ENCODE peak calls at places on chromosomes 4 and X, in six cellular contexts. One of them, this sample, is unnamed.
A peak's percentile ranks its signal among the peaks of the same experiment; 100 is the strongest.

GRCh38 chrX:41720125-41720780 is 3.7 kb upstream of the GPR82 start:
- DNase-seq in hepatocyte: no peak
- DNase-seq in foreskin fibroblast: no peak
- DNase-seq in cardiac muscle cell: peak; percentile 21
- DNase-seq in IMR-90: peak; percentile 41
- DNase-seq in adipocyte: peak; percentile 2
- DNase-seq in this sample: peak; percentile 37

GRCh38 chr4:118732591-118733330 is 47.6 kb downstream of the METTL14 start:
- DNase-seq in hepatocyte: no peak
- DNase-seq in foreskin fibroblast: peak; percentile 69
- DNase-seq in cardiac muscle cell: no peak
- DNase-seq in IMR-90: peak; percentile 58
- DNase-seq in adipocyte: peak; percentile 81
- DNase-seq in this sample: no peak

GRCh38 chrX:86507337-86507736 is 359.1 kb downstream of the DACH2 start:
- DNase-seq in hepatocyte: no peak
- DNase-seq in foreskin fibroblast: no peak
- DNase-seq in cardiac muscle cell: no peak
- DNase-seq in IMR-90: no peak
- DNase-seq in adipocyte: no peak
- DNase-seq in this sample: no peak

GRCh38 chrX:134880866-134881265 is 109.9 kb upstream of the SMIM10 start:
- DNase-seq in hepatocyte: no peak
- DNase-seq in foreskin fibroblast: no peak
- DNase-seq in cardiac muscle cell: peak; percentile 67
- DNase-seq in IMR-90: peak; percentile 52
- DNase-seq in adipocyte: peak; percentile 24
- DNase-seq in this sample: no peak

GRCh38 chr4:181258569-181258968 is 984.6 kb upstream of the TENM3 start:
- DNase-seq in hepatocyte: no peak
- DNase-seq in foreskin fibroblast: no peak
- DNase-seq in cardiac muscle cell: no peak
- DNase-seq in IMR-90: no peak
- DNase-seq in adipocyte: no peak
- DNase-seq in this sample: no peak

GRCh38 chr4:17480530-17480929 is 31.4 kb downstream of the QDPR start:
- DNase-seq in hepatocyte: no peak
- DNase-seq in foreskin fibroblast: no peak
- DNase-seq in cardiac muscle cell: no peak
- DNase-seq in IMR-90: no peak
- DNase-seq in adipocyte: no peak
- DNase-seq in this sample: no peak

GRCh38 chrX:15863944-15864491 is 9.4 kb upstream of the AP1S2 start:
- DNase-seq in hepatocyte: no peak
- DNase-seq in foreskin fibroblast: no peak
- DNase-seq in cardiac muscle cell: no peak
- DNase-seq in IMR-90: no peak
- DNase-seq in adipocyte: no peak
- DNase-seq in this sample: no peak

GRCh38 chrX:63657821-63658220 is 127.2 kb downstream of the ARHGEF9 start:
- DNase-seq in hepatocyte: no peak
- DNase-seq in foreskin fibroblast: peak; percentile 54
- DNase-seq in cardiac muscle cell: peak; percentile 86
- DNase-seq in IMR-90: peak; percentile 78
- DNase-seq in adipocyte: peak; percentile 63
- DNase-seq in this sample: no peak

DNA sequence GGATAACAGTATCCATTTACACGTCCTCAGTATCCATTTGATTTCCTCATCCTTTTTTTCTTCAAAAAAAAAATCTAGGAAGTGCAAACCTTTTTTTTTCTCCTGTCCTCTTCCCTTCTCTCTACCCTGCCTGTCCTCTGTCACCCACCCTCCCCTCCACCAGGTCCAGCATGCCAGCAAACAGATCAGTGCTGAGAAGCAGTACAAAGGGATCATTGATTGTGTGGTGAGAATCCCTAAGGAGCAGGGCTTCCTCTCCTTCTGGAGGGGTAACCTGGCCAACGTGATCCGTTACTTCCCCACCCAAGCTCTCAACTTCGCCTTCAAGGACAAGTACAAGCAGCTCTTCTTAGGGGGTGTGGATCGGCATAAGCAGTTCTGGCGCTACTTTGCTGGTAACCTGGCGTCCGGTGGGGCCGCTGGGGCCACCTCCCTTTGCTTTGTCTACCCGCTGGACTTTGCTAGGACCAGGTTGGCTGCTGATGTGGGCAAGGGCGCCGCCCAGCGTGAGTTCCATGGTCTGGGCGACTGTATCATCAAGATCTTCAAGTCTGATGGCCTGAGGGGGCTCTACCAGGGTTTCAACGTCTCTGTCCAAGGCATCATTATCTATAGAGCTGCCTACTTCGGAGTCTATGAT is 1.7 kb downstream of the SLC25A4 start:
- DNase-seq in hepatocyte: no peak
- DNase-seq in foreskin fibroblast: no peak
- DNase-seq in cardiac muscle cell: no peak
- DNase-seq in IMR-90: no peak
- DNase-seq in adipocyte: no peak
- DNase-seq in this sample: no peak
- H3K4me3 ChIP-seq in hepatocyte: no peak overlapping the region
- H3K4me3 ChIP-seq in foreskin fibroblast: no peak overlapping the region
- H3K4me3 ChIP-seq in cardiac muscle cell: peak overlapping the region; percentile 92
- H3K4me3 ChIP-seq in IMR-90: no peak overlapping the region
- H3K4me3 ChIP-seq in adipocyte: no peak overlapping the region
- H3K4me3 ChIP-seq in this sample: no peak overlapping the region

GRCh38 chr4:1195109-1195671 is 22.8 kb upstream of the SPON2 start:
- DNase-seq in hepatocyte: peak; percentile 3
- DNase-seq in foreskin fibroblast: no peak
- DNase-seq in cardiac muscle cell: no peak
- DNase-seq in IMR-90: no peak
- DNase-seq in adipocyte: no peak
- DNase-seq in this sample: no peak
- H3K4me3 ChIP-seq in hepatocyte: no peak overlapping the region
- H3K4me3 ChIP-seq in foreskin fibroblast: no peak overlapping the region
- H3K4me3 ChIP-seq in cardiac muscle cell: no peak overlapping the region
- H3K4me3 ChIP-seq in IMR-90: no peak overlapping the region
- H3K4me3 ChIP-seq in adipocyte: no peak overlapping the region
- H3K4me3 ChIP-seq in this sample: no peak overlapping the region

GRCh38 chr4:78313754-78314120 is 237.8 kb upstream of the ANXA3 start:
- DNase-seq in hepatocyte: no peak
- DNase-seq in foreskin fibroblast: no peak
- DNase-seq in cardiac muscle cell: no peak
- DNase-seq in IMR-90: no peak
- DNase-seq in adipocyte: no peak
- DNase-seq in this sample: no peak
- H3K4me3 ChIP-seq in hepatocyte: no peak overlapping the region
- H3K4me3 ChIP-seq in foreskin fibroblast: no peak overlapping the region
- H3K4me3 ChIP-seq in cardiac muscle cell: no peak overlapping the region
- H3K4me3 ChIP-seq in IMR-90: no peak overlapping the region
- H3K4me3 ChIP-seq in adipocyte: no peak overlapping the region
- H3K4me3 ChIP-seq in this sample: no peak overlapping the region

DNA sequence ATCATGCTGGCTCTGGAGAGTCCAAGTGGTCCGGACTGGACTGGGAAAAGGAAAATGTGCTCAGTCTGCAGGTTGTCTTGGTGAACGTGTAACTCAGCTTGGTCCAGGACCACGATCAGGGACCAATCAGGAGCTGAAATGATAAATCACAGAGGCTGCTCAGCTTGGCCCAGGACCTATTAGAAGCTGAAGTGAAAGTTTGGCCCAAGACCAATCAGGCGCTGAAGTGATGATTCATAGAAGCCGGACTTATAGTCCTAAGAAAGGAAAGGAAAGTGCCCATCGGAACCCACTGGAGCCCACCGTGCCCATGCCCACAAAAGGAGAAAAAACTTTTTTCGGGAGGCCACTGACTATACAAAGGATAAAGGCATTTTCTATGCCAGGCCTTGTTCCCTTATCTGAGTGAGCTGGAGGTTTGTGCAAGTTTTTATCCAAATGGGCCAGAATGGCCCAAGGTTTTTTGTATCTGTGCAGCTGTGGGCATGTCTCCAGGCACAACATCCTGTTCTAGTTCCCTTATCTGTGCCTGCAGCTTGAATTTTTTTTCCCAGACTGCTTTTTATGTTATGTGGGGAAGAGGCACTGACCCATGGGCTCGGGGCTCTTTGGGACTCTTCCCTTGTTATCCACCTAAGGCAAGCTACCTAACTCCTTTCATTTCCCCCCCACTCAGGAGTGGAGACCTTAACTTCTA is 194.4 kb downstream of the FAM133A start:
- DNase-seq in hepatocyte: no peak
- DNase-seq in foreskin fibroblast: no peak
- DNase-seq in cardiac muscle cell: peak; percentile 9
- DNase-seq in IMR-90: no peak
- DNase-seq in adipocyte: no peak
- DNase-seq in this sample: no peak
- H3K4me3 ChIP-seq in hepatocyte: no peak overlapping the region
- H3K4me3 ChIP-seq in foreskin fibroblast: no peak overlapping the region
- H3K4me3 ChIP-seq in cardiac muscle cell: no peak overlapping the region
- H3K4me3 ChIP-seq in IMR-90: no peak overlapping the region
- H3K4me3 ChIP-seq in adipocyte: no peak overlapping the region
- H3K4me3 ChIP-seq in this sample: no peak overlapping the region

DNA sequence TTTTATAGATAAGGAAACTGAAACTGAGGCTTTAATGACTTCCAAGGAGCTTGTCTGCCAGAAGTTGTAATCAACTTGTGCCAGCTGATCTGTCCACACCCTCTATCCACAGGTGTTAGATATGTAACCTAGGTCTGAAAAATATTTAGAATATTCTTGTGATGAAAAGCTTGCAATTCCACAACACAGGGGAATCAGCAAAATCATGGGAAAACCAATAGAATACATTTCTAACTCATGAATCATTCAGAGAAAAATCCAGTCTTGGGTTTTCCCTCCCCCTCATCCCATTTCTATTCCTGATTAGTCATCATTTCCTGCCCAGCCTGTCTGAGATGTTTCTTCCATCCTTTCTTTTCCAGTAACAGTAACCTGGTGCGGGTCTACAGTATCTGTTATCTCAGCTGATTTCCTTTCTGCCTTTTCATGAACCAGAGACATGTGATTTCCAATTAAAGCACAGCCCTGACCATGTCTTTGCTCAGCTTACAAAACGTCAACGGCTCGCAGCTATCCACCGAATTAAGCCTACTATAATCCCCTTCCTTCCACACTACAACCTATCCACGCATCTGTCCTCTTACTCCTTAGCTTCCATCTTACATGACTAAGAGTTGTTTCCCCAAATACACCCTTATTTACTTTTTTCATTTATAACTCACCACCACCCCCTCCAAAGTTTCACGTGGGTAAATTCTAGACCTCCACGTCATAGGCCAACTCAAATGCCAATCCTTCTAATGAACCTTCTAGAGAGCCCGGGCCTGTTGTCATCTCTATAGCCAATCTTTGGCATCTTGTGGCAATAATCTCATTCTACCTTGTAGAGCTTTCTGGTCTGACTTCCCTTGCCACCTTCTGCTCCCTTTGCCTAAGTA is 951 bp upstream of the NOCT start:
- DNase-seq in hepatocyte: peak; percentile 81
- DNase-seq in foreskin fibroblast: peak; percentile 78
- DNase-seq in cardiac muscle cell: peak; percentile 95
- DNase-seq in IMR-90: peak; percentile 94
- DNase-seq in adipocyte: peak; percentile 85
- DNase-seq in this sample: no peak
- H3K4me3 ChIP-seq in hepatocyte: peak overlapping the region; percentile 4
- H3K4me3 ChIP-seq in foreskin fibroblast: peak overlapping the region; percentile 84
- H3K4me3 ChIP-seq in cardiac muscle cell: peak overlapping the region; percentile 72
- H3K4me3 ChIP-seq in IMR-90: peak overlapping the region; percentile 85
- H3K4me3 ChIP-seq in adipocyte: peak overlapping the region; percentile 97
- H3K4me3 ChIP-seq in this sample: peak overlapping the region; percentile 92